ENCODE peak calls at places on chromosomes 1 and 21, in five cellular contexts. C is NCI-H524, U is NCI-H2081, J is T-helper 2 cell, H is mesothelial cell of epicardium. S is an unnamed sample.

GRCh38 chr21:39029086-39029772 is 154.0 kb downstream of the PSMG1 start:
- DNase-seq in J (no peak), C (no peak), U (no peak), H (no peak), S (no peak)

GRCh38 chr1:150564051-150564991 is 15.1 kb downstream of the MCL1 start:
- DNase-seq in U (no peak), J (no peak), C (no peak), H (no peak), S (no peak)

GRCh38 chr1:165524639-165525038 is 19.2 kb upstream of the LRRC52 start:
- DNase-seq in C (no peak), U (no peak), H (no peak), J (no peak), S (no peak)

GRCh38 chr1:19210772-19211549 is 895 bp upstream of the UBR4 start:
- DNase-seq in J (no peak), H (no peak), U (no peak), C (no peak), S (no peak)

GRCh38 chr1:38735651-38736161 is 123.9 kb downstream of the RRAGC start:
- DNase-seq in U (no peak), J (no peak), H (no peak), C (no peak), S (no peak)

GRCh38 chr1:234478152-234478480 is 863 bp downstream of the TARBP1 start:
- DNase-seq in J (peak), U (peak), C (no peak), H (peak), S (peak)

GRCh38 chr1:96206451-96206850 is 515.1 kb upstream of the PTBP2 start:
- DNase-seq in C (no peak), U (no peak), J (no peak), H (no peak), S (no peak)

GRCh38 chr1:175303308-175303707 is 110.7 kb upstream of the KIAA0040 start:
- DNase-seq in U (no peak), H (no peak), J (no peak), C (no peak), S (no peak)

S was measured in CD8-positive, alpha-beta T cell.